ENCODE peak calls at places on chromosomes 13 and 19, in seven cellular contexts. Y is T-helper 17 cell, N is myocyte, L is KG1, B is amniotic epithelial cell, M is psoas muscle, F is GM04503. E is an unnamed sample.

GRCh38 chr13:42720116-42720857 is 61.1 kb upstream of the FAM216B start:
- DNase-seq in L (no peak), M (no peak), N (peak; percentile 40), B (peak; percentile 100), Y (no peak), F (peak; percentile 90), E (no peak)

GRCh38 chr19:29583196-29584006 is 22.7 kb upstream of the POP4 start:
- DNase-seq in L (no peak), Y (no peak), F (no peak), B (no peak), M (no peak), N (peak; percentile 28), E (no peak)

GRCh38 chr13:113584870-113585671 is 518 bp downstream of the TFDP1 start:
- DNase-seq in L (no peak), Y (peak; percentile 7), F (no peak), B (no peak), M (no peak), N (peak; percentile 9), E (no peak)

GRCh38 chr13:61246351-61246750 is 169.3 kb downstream of the PCDH20 start:
- DNase-seq in Y (no peak), N (no peak), B (no peak), L (no peak), M (no peak), F (no peak), E (no peak)

GRCh38 chr13:80871481-80871880 is 530.6 kb upstream of the SPRY2 start:
- DNase-seq in F (no peak), B (no peak), L (no peak), N (no peak), M (no peak), Y (no peak), E (no peak)

GRCh38 chr13:44915962-44916361 is 73.3 kb downstream of the NUFIP1 start:
- DNase-seq in M (no peak), N (no peak), B (no peak), F (no peak), Y (no peak), L (no peak), E (no peak)

GRCh38 chr13:85283408-85283807 is 515.8 kb downstream of the SLITRK6 start:
- DNase-seq in F (no peak), M (no peak), B (no peak), Y (no peak), L (no peak), N (no peak), E (no peak)

GRCh38 chr19:34430738-34431625 is 2.8 kb downstream of the UBA2 start:
- DNase-seq in Y (no peak), F (no peak), B (peak; percentile 62), L (peak; percentile 3), N (peak; percentile 43), M (no peak), E (no peak)

GRCh38 chr19:12833747-12834417 is 497 bp downstream of the RTBDN start:
- DNase-seq in B (no peak), M (no peak), N (no peak), L (no peak), Y (peak; percentile 29), F (no peak), E (no peak)

GRCh38 chr19:1754651-1755466 is 1.6 kb downstream of the ONECUT3 start:
- DNase-seq in N (no peak), F (no peak), M (no peak), L (no peak), B (no peak), Y (no peak), E (no peak)

GRCh38 chr13:41751277-41751676 is 209.6 kb downstream of the VWA8 start:
- DNase-seq in F (no peak), M (no peak), N (no peak), L (no peak), B (peak; percentile 85), Y (no peak), E (no peak)

GRCh38 chr13:50892162-50892944 is 17.2 kb upstream of the RNASEH2B start:
- DNase-seq in M (no peak), N (no peak), B (no peak), F (no peak), L (peak; percentile 58), Y (peak; percentile 20), E (no peak)